ENCODE peak calls at places on chromosomes 3 and 15, in six cellular contexts. S, V, U, A, W and L are unnamed samples.

GRCh38 chr15:62482715-62483429 is 317.8 kb upstream of the C2CD4B start:
- DNase-seq in S (no peak), V (peak; percentile 21), U (no peak), A (peak; percentile 5), W (no peak), L (peak; percentile 25)

GRCh38 chr15:90871716-90872480 is 3.5 kb downstream of the FURIN start:
- DNase-seq in S (no peak), V (no peak), U (no peak), A (no peak), W (no peak), L (peak; percentile 38)

GRCh38 chr15:79932447-79932846 is 35.6 kb upstream of the MTHFS start:
- DNase-seq in S (no peak), V (no peak), U (no peak), A (no peak), W (no peak), L (no peak)

GRCh38 chr15:38528279-38528678 is 36.3 kb downstream of the RASGRP1 start:
- DNase-seq in S (no peak), V (no peak), U (no peak), A (peak; percentile 45), W (peak; percentile 40), L (no peak)

GRCh38 chr3:156997351-156997750 is 162.6 kb downstream of the CCNL1 start:
- DNase-seq in S (no peak), V (no peak), U (no peak), A (no peak), W (peak; percentile 29), L (no peak)

GRCh38 chr3:61563614-61564404 is 2.4 kb downstream of the PTPRG start:
- DNase-seq in S (no peak), V (no peak), U (no peak), A (no peak), W (no peak), L (no peak)

GRCh38 chr3:116444819-116445290 is 432 bp downstream of the LSAMP start:
- DNase-seq in S (no peak), V (no peak), U (no peak), A (no peak), W (no peak), L (no peak)

GRCh38 chr3:50616003-50616769 is 765 bp upstream of the MAPKAPK3 start:
- DNase-seq in S (peak; percentile 89), V (peak; percentile 90), U (peak; percentile 62), A (peak; percentile 91), W (peak; percentile 82), L (peak; percentile 91)

GRCh38 chr15:82021992-82022391 is 23.8 kb downstream of the MEX3B start:
- DNase-seq in S (no peak), V (no peak), U (no peak), A (no peak), W (peak; percentile 28), L (no peak)

GRCh38 chr3:173930251-173930650 is 532.7 kb downstream of the NLGN1 start:
- DNase-seq in S (no peak), V (no peak), U (no peak), A (no peak), W (no peak), L (no peak)

GRCh38 chr3:127781411-127782001 is 40.8 kb downstream of the MGLL start:
- DNase-seq in S (no peak), V (no peak), U (no peak), A (no peak), W (peak; percentile 65), L (no peak)

GRCh38 chr3:141294848-141295247 is 63.2 kb downstream of the PXYLP1 start:
- DNase-seq in S (no peak), V (no peak), U (no peak), A (peak; percentile 64), W (peak; percentile 64), L (no peak)

GRCh38 chr15:90449206-90449735 is 61.2 kb downstream of the IQGAP1 start:
- DNase-seq in S (no peak), V (no peak), U (no peak), A (peak; percentile 59), W (peak; percentile 52), L (no peak)

GRCh38 chr3:98563661-98564281 is 29.6 kb downstream of the CPOX start:
- DNase-seq in S (no peak), V (no peak), U (no peak), A (peak; percentile 81), W (peak; percentile 71), L (no peak)

GRCh38 chr3:63872135-63872924 is 8.7 kb downstream of the ATXN7 start:
- DNase-seq in S (no peak), V (no peak), U (no peak), A (peak; percentile 74), W (peak; percentile 81), L (no peak)

GRCh38 chr3:38458796-38459498 is 5.3 kb downstream of the ACVR2B start:
- DNase-seq in S (no peak), V (no peak), U (no peak), A (peak; percentile 66), W (peak; percentile 28), L (no peak)

GRCh38 chr3:130692455-130692854 is 54.2 kb downstream of the PIK3R4 start:
- DNase-seq in S (no peak), V (no peak), U (no peak), A (peak; percentile 74), W (no peak), L (no peak)

GRCh38 chr3:149152420-149152819 is 23.0 kb downstream of the HPS3 start:
- DNase-seq in S (no peak), V (peak; percentile 38), U (no peak), A (no peak), W (peak; percentile 79), L (peak; percentile 21)

GRCh38 chr3:79871656-79872055 is 103.9 kb upstream of the ROBO1 start:
- DNase-seq in S (no peak), V (no peak), U (no peak), A (peak; percentile 47), W (peak; percentile 54), L (no peak)

GRCh38 chr3:33440578-33441321 is 545 bp upstream of the UBP1 start:
- DNase-seq in S (no peak), V (no peak), U (peak; percentile 95), A (peak; percentile 100), W (peak; percentile 100), L (peak; percentile 99)

GRCh38 chr15:60184579-60184978 is 180.5 kb downstream of the FOXB1 start:
- DNase-seq in S (no peak), V (no peak), U (no peak), A (peak; percentile 10), W (peak; percentile 43), L (no peak)

GRCh38 chr15:25892126-25892525 is 29.0 kb upstream of the ATP10A start:
- DNase-seq in S (no peak), V (no peak), U (no peak), A (peak; percentile 71), W (peak; percentile 37), L (no peak)

GRCh38 chr3:138263104-138263503 is 66.5 kb downstream of the NME9 start:
- DNase-seq in S (no peak), V (no peak), U (no peak), A (no peak), W (no peak), L (no peak)

GRCh38 chr3:50620420-50620819 is 3.5 kb downstream of the MAPKAPK3 start:
- DNase-seq in S (no peak), V (no peak), U (no peak), A (peak; percentile 28), W (no peak), L (no peak)

GRCh38 chr3:110327870-110328269 is 743.7 kb upstream of the NECTIN3 start:
- DNase-seq in S (no peak), V (no peak), U (no peak), A (no peak), W (peak; percentile 31), L (no peak)

GRCh38 chr3:11878837-11879236 is 32.2 kb upstream of the TAMM41 start:
- DNase-seq in S (no peak), V (no peak), U (no peak), A (no peak), W (no peak), L (no peak)

GRCh38 chr15:35557012-35557411 is 11.0 kb upstream of the DPH6 start:
- DNase-seq in S (no peak), V (no peak), U (no peak), A (no peak), W (no peak), L (no peak)

GRCh38 chr15:38187646-38188313 is 64.9 kb upstream of the SPRED1 start:
- DNase-seq in S (no peak), V (no peak), U (no peak), A (no peak), W (no peak), L (no peak)

GRCh38 chr3:180594631-180595348 is 7.2 kb upstream of the TTC14 start:
- DNase-seq in S (no peak), V (no peak), U (no peak), A (peak; percentile 75), W (peak; percentile 68), L (no peak)

GRCh38 chr3:183278479-183279088 is 25.5 kb downstream of the B3GNT5 start:
- DNase-seq in S (no peak), V (no peak), U (no peak), A (peak; percentile 94), W (peak; percentile 51), L (no peak)

GRCh38 chr15:38611228-38611627 is 46.6 kb upstream of the RASGRP1 start:
- DNase-seq in S (no peak), V (peak; percentile 72), U (no peak), A (no peak), W (no peak), L (peak; percentile 55)

GRCh38 chr3:178778579-178778978 is 242.3 kb downstream of the KCNMB2 start:
- DNase-seq in S (no peak), V (no peak), U (no peak), A (no peak), W (no peak), L (no peak)

GRCh38 chr3:21620511-21621395 is 130.3 kb downstream of the ZNF385D start:
- DNase-seq in S (no peak), V (no peak), U (no peak), A (peak; percentile 20), W (no peak), L (no peak)